ENCODE peak calls at places on chromosomes 3 and 15, in six cellular contexts. O, X, L, A, F and K are unnamed samples.

GRCh38 chr15:101194246-101195138 is 57.4 kb downstream of the CHSY1 start:
- DNase-seq in O (no peak), X (no peak), L (no peak), A (no peak), F (no peak), K (no peak)

GRCh38 chr15:35723852-35724251 is 177.9 kb upstream of the DPH6 start:
- DNase-seq in O (no peak), X (no peak), L (no peak), A (no peak), F (no peak), K (no peak)

GRCh38 chr15:92343869-92344643 is 49.6 kb upstream of the ST8SIA2 start:
- DNase-seq in O (no peak), X (no peak), L (no peak), A (no peak), F (no peak), K (no peak)

GRCh38 chr15:70562906-70563305 is 200.5 kb downstream of the UACA start:
- DNase-seq in O (no peak), X (no peak), L (no peak), A (no peak), F (no peak), K (no peak)

GRCh38 chr15:101568304-101568703 is 78.8 kb upstream of the PCSK6 start:
- DNase-seq in O (no peak), X (no peak), L (no peak), A (no peak), F (no peak), K (no peak)

GRCh38 chr3:136149569-136150136 is 46.5 kb downstream of the MSL2 start:
- DNase-seq in O (no peak), X (no peak), L (no peak), A (no peak), F (no peak), K (no peak)

GRCh38 chr15:43525131-43525530 is 7.7 kb downstream of the MAP1A start:
- DNase-seq in O (no peak), X (peak), L (no peak), A (no peak), F (no peak), K (no peak)

GRCh38 chr15:72859757-72860145 is 76.2 kb upstream of the ADPGK start:
- DNase-seq in O (no peak), X (no peak), L (no peak), A (no peak), F (no peak), K (no peak)

GRCh38 chr3:117036259-117036799 is 326.8 kb downstream of the TUSC7 start:
- DNase-seq in O (no peak), X (no peak), L (peak), A (no peak), F (no peak), K (no peak)

GRCh38 chr3:9402410-9403228 is 5.2 kb downstream of the SETD5 start:
- DNase-seq in O (peak), X (peak), L (no peak), A (no peak), F (no peak), K (no peak)

GRCh38 chr3:13865581-13866405 is 14.1 kb downstream of the WNT7A start:
- DNase-seq in O (no peak), X (no peak), L (no peak), A (no peak), F (no peak), K (no peak)

GRCh38 chr3:128112406-128112968 is 11.1 kb downstream of the RUVBL1 start:
- DNase-seq in O (no peak), X (no peak), L (peak), A (peak), F (peak), K (peak)

GRCh38 chr3:124083990-124084389 is 92.1 kb upstream of the ROPN1 start:
- DNase-seq in O (no peak), X (no peak), L (no peak), A (no peak), F (no peak), K (no peak)

GRCh38 chr3:11221818-11222217 is 50.4 kb upstream of the ATG7 start:
- DNase-seq in O (no peak), X (no peak), L (no peak), A (no peak), F (no peak), K (no peak)

GRCh38 chr15:62985768-62986167 is 56.8 kb upstream of the TPM1 start:
- DNase-seq in O (no peak), X (no peak), L (no peak), A (no peak), F (no peak), K (no peak)

GRCh38 chr3:4524423-4524769 is 31.2 kb downstream of the ITPR1 start:
- DNase-seq in O (no peak), X (no peak), L (peak), A (no peak), F (no peak), K (no peak)

GRCh38 chr15:70650567-70650966 is 112.8 kb downstream of the UACA start:
- DNase-seq in O (no peak), X (no peak), L (no peak), A (peak), F (no peak), K (no peak)

GRCh38 chr3:88189361-88189810 is 39.6 kb downstream of the C3orf38 start:
- DNase-seq in O (no peak), X (no peak), L (no peak), A (no peak), F (no peak), K (no peak)

GRCh38 chr3:122730240-122730639 is 49.6 kb downstream of the PARP14 start:
- DNase-seq in O (no peak), X (no peak), L (no peak), A (no peak), F (no peak), K (no peak)

GRCh38 chr3:12545473-12545791 is at the start of gene MKRN2OS:
- DNase-seq in O (no peak), X (no peak), L (no peak), A (peak), F (no peak), K (no peak)

GRCh38 chr3:177816667-177817208 is 619.5 kb upstream of the TBL1XR1 start:
- DNase-seq in O (no peak), X (no peak), L (peak), A (peak), F (no peak), K (peak)

GRCh38 chr15:34853001-34853758 is 57.8 kb upstream of the ACTC1 start:
- DNase-seq in O (no peak), X (no peak), L (no peak), A (no peak), F (no peak), K (no peak)

GRCh38 chr3:54146383-54147239 is 24.3 kb downstream of the CACNA2D3 start:
- DNase-seq in O (peak), X (peak), L (peak), A (no peak), F (no peak), K (no peak)

GRCh38 chr3:32334675-32335074 is 57.0 kb upstream of the CMTM7 start:
- DNase-seq in O (no peak), X (no peak), L (no peak), A (no peak), F (peak), K (no peak)

GRCh38 chr15:68792901-68793766 is 27.6 kb downstream of the ANP32A start:
- DNase-seq in O (no peak), X (peak), L (no peak), A (no peak), F (no peak), K (no peak)

GRCh38 chr15:67945951-67946700 is 106.3 kb upstream of the RNU6-1 start:
- DNase-seq in O (peak), X (no peak), L (peak), A (peak), F (no peak), K (no peak)